ENCODE peak calls at places on chromosomes 11 and 22, in nine cellular contexts. One of them, this sample, is unnamed.

GRCh38 chr11:68413591-68413999 is 47.0 kb upstream of the PPP6R3 start:
- DNase-seq in NCI-H2081: no peak
- DNase-seq in GOT3: no peak
- DNase-seq in lung: no peak
- DNase-seq in T-cell: no peak
- DNase-seq in OCI-M1: no peak
- DNase-seq in CD8-positive, alpha-beta memory T cell: no peak
- DNase-seq in HuH-7: no peak
- DNase-seq in iris pigment epithelial cell: no peak
- DNase-seq in this sample: no peak

GRCh38 chr11:1628506-1629325 is 859 bp upstream of the KRTAP5-5 start:
- DNase-seq in HuH-7: peak
- DNase-seq in CD8-positive, alpha-beta memory T cell: peak
- DNase-seq in OCI-M1: peak
- DNase-seq in GOT3: no peak
- DNase-seq in lung: no peak
- DNase-seq in T-cell: peak
- DNase-seq in NCI-H2081: no peak
- DNase-seq in iris pigment epithelial cell: peak
- DNase-seq in this sample: peak

GRCh38 chr11:68039526-68040086 is 781 bp downstream of the TCIRG1 start:
- DNase-seq in GOT3: no peak
- DNase-seq in T-cell: no peak
- DNase-seq in CD8-positive, alpha-beta memory T cell: no peak
- DNase-seq in iris pigment epithelial cell: no peak
- DNase-seq in lung: no peak
- DNase-seq in NCI-H2081: no peak
- DNase-seq in OCI-M1: no peak
- DNase-seq in HuH-7: peak
- DNase-seq in this sample: no peak

GRCh38 chr11:44138286-44138685 is 42.8 kb downstream of the EXT2 start:
- DNase-seq in GOT3: no peak
- DNase-seq in CD8-positive, alpha-beta memory T cell: no peak
- DNase-seq in OCI-M1: no peak
- DNase-seq in HuH-7: no peak
- DNase-seq in NCI-H2081: no peak
- DNase-seq in iris pigment epithelial cell: peak
- DNase-seq in lung: no peak
- DNase-seq in T-cell: no peak
- DNase-seq in this sample: no peak

GRCh38 chr11:19422257-19422656 is 181.5 kb upstream of the E2F8 start:
- DNase-seq in lung: no peak
- DNase-seq in T-cell: no peak
- DNase-seq in iris pigment epithelial cell: no peak
- DNase-seq in GOT3: no peak
- DNase-seq in NCI-H2081: no peak
- DNase-seq in CD8-positive, alpha-beta memory T cell: no peak
- DNase-seq in HuH-7: no peak
- DNase-seq in OCI-M1: no peak
- DNase-seq in this sample: no peak

GRCh38 chr11:112345708-112346107 is 85.0 kb upstream of the PLET1 start:
- DNase-seq in T-cell: no peak
- DNase-seq in CD8-positive, alpha-beta memory T cell: no peak
- DNase-seq in lung: no peak
- DNase-seq in iris pigment epithelial cell: no peak
- DNase-seq in OCI-M1: no peak
- DNase-seq in NCI-H2081: no peak
- DNase-seq in GOT3: no peak
- DNase-seq in HuH-7: peak
- DNase-seq in this sample: peak

GRCh38 chr11:27864046-27865025 is 164.1 kb upstream of the BDNF start:
- DNase-seq in CD8-positive, alpha-beta memory T cell: no peak
- DNase-seq in T-cell: no peak
- DNase-seq in GOT3: no peak
- DNase-seq in NCI-H2081: no peak
- DNase-seq in lung: no peak
- DNase-seq in OCI-M1: no peak
- DNase-seq in HuH-7: no peak
- DNase-seq in iris pigment epithelial cell: no peak
- DNase-seq in this sample: no peak

GRCh38 chr11:65606876-65607613 is 7.0 kb downstream of the MAP3K11 start:
- DNase-seq in GOT3: no peak
- DNase-seq in NCI-H2081: peak
- DNase-seq in HuH-7: no peak
- DNase-seq in CD8-positive, alpha-beta memory T cell: no peak
- DNase-seq in iris pigment epithelial cell: peak
- DNase-seq in OCI-M1: no peak
- DNase-seq in T-cell: no peak
- DNase-seq in lung: peak
- DNase-seq in this sample: peak

GRCh38 chr11:58058276-58059010 is 27.7 kb downstream of the OR6Q1 start:
- DNase-seq in GOT3: no peak
- DNase-seq in HuH-7: no peak
- DNase-seq in T-cell: no peak
- DNase-seq in CD8-positive, alpha-beta memory T cell: no peak
- DNase-seq in NCI-H2081: peak
- DNase-seq in lung: no peak
- DNase-seq in iris pigment epithelial cell: no peak
- DNase-seq in OCI-M1: no peak
- DNase-seq in this sample: peak

GRCh38 chr11:44409558-44410236 is 99.8 kb upstream of the ALX4 start:
- DNase-seq in HuH-7: no peak
- DNase-seq in CD8-positive, alpha-beta memory T cell: no peak
- DNase-seq in OCI-M1: no peak
- DNase-seq in GOT3: no peak
- DNase-seq in lung: no peak
- DNase-seq in iris pigment epithelial cell: no peak
- DNase-seq in NCI-H2081: no peak
- DNase-seq in T-cell: no peak
- DNase-seq in this sample: no peak

GRCh38 chr11:118635642-118636041 is 28.2 kb downstream of the PHLDB1 start:
- DNase-seq in OCI-M1: no peak
- DNase-seq in HuH-7: no peak
- DNase-seq in GOT3: no peak
- DNase-seq in iris pigment epithelial cell: no peak
- DNase-seq in lung: no peak
- DNase-seq in CD8-positive, alpha-beta memory T cell: no peak
- DNase-seq in T-cell: no peak
- DNase-seq in NCI-H2081: no peak
- DNase-seq in this sample: no peak

GRCh38 chr11:6194065-6194581 is 4.9 kb upstream of the OR52W1 start:
- DNase-seq in T-cell: no peak
- DNase-seq in lung: no peak
- DNase-seq in CD8-positive, alpha-beta memory T cell: no peak
- DNase-seq in NCI-H2081: no peak
- DNase-seq in HuH-7: no peak
- DNase-seq in GOT3: no peak
- DNase-seq in OCI-M1: peak
- DNase-seq in iris pigment epithelial cell: no peak
- DNase-seq in this sample: no peak

GRCh38 chr22:41178425-41178975 is 26.6 kb upstream of the L3MBTL2 start:
- DNase-seq in lung: no peak
- DNase-seq in iris pigment epithelial cell: no peak
- DNase-seq in GOT3: no peak
- DNase-seq in T-cell: no peak
- DNase-seq in CD8-positive, alpha-beta memory T cell: no peak
- DNase-seq in HuH-7: no peak
- DNase-seq in OCI-M1: no peak
- DNase-seq in NCI-H2081: no peak
- DNase-seq in this sample: no peak

GRCh38 chr11:1368966-1369365 is 20.8 kb upstream of the BRSK2 start:
- DNase-seq in GOT3: no peak
- DNase-seq in HuH-7: no peak
- DNase-seq in T-cell: no peak
- DNase-seq in CD8-positive, alpha-beta memory T cell: no peak
- DNase-seq in lung: no peak
- DNase-seq in iris pigment epithelial cell: no peak
- DNase-seq in NCI-H2081: no peak
- DNase-seq in OCI-M1: no peak
- DNase-seq in this sample: no peak

GRCh38 chr11:69958308-69958707 is 119.8 kb upstream of the ANO1 start:
- DNase-seq in T-cell: no peak
- DNase-seq in iris pigment epithelial cell: peak
- DNase-seq in GOT3: no peak
- DNase-seq in HuH-7: no peak
- DNase-seq in lung: no peak
- DNase-seq in NCI-H2081: no peak
- DNase-seq in OCI-M1: peak
- DNase-seq in CD8-positive, alpha-beta memory T cell: no peak
- DNase-seq in this sample: no peak

GRCh38 chr11:69355346-69355940 is 61.5 kb downstream of the MYEOV start:
- DNase-seq in GOT3: no peak
- DNase-seq in NCI-H2081: no peak
- DNase-seq in OCI-M1: no peak
- DNase-seq in T-cell: no peak
- DNase-seq in iris pigment epithelial cell: no peak
- DNase-seq in lung: no peak
- DNase-seq in CD8-positive, alpha-beta memory T cell: no peak
- DNase-seq in HuH-7: no peak
- DNase-seq in this sample: no peak

GRCh38 chr11:84260862-84261261 is 974.7 kb upstream of the CCDC90B start:
- DNase-seq in lung: no peak
- DNase-seq in iris pigment epithelial cell: no peak
- DNase-seq in HuH-7: no peak
- DNase-seq in NCI-H2081: no peak
- DNase-seq in OCI-M1: no peak
- DNase-seq in CD8-positive, alpha-beta memory T cell: no peak
- DNase-seq in T-cell: no peak
- DNase-seq in GOT3: no peak
- DNase-seq in this sample: no peak

GRCh38 chr22:40289991-40290459 is 56.3 kb upstream of the ADSL start:
- DNase-seq in T-cell: peak
- DNase-seq in GOT3: no peak
- DNase-seq in OCI-M1: no peak
- DNase-seq in lung: peak
- DNase-seq in iris pigment epithelial cell: no peak
- DNase-seq in CD8-positive, alpha-beta memory T cell: peak
- DNase-seq in NCI-H2081: no peak
- DNase-seq in HuH-7: no peak
- DNase-seq in this sample: no peak

GRCh38 chr11:119758291-119758690 is 29.3 kb upstream of the NECTIN1 start:
- DNase-seq in NCI-H2081: no peak
- DNase-seq in HuH-7: no peak
- DNase-seq in OCI-M1: no peak
- DNase-seq in lung: no peak
- DNase-seq in iris pigment epithelial cell: peak
- DNase-seq in GOT3: no peak
- DNase-seq in T-cell: no peak
- DNase-seq in CD8-positive, alpha-beta memory T cell: no peak
- DNase-seq in this sample: no peak

GRCh38 chr11:18203723-18204122 is 31.1 kb downstream of the MRGPRX4 start:
- DNase-seq in GOT3: no peak
- DNase-seq in OCI-M1: peak
- DNase-seq in lung: no peak
- DNase-seq in iris pigment epithelial cell: peak
- DNase-seq in CD8-positive, alpha-beta memory T cell: no peak
- DNase-seq in T-cell: no peak
- DNase-seq in HuH-7: peak
- DNase-seq in NCI-H2081: no peak
- DNase-seq in this sample: peak

GRCh38 chr22:38422615-38423511 is 32.1 kb downstream of the KCNJ4 start:
- DNase-seq in iris pigment epithelial cell: no peak
- DNase-seq in lung: no peak
- DNase-seq in CD8-positive, alpha-beta memory T cell: no peak
- DNase-seq in OCI-M1: no peak
- DNase-seq in T-cell: no peak
- DNase-seq in HuH-7: no peak
- DNase-seq in NCI-H2081: no peak
- DNase-seq in GOT3: no peak
- DNase-seq in this sample: no peak

GRCh38 chr11:100876826-100877545 is 189.9 kb downstream of the ARHGAP42 start:
- DNase-seq in T-cell: no peak
- DNase-seq in lung: no peak
- DNase-seq in HuH-7: no peak
- DNase-seq in CD8-positive, alpha-beta memory T cell: no peak
- DNase-seq in OCI-M1: peak
- DNase-seq in NCI-H2081: no peak
- DNase-seq in GOT3: no peak
- DNase-seq in iris pigment epithelial cell: peak
- DNase-seq in this sample: peak

GRCh38 chr11:69463181-69463891 is 18.1 kb upstream of the LINC01488 start:
- DNase-seq in GOT3: no peak
- DNase-seq in T-cell: no peak
- DNase-seq in NCI-H2081: no peak
- DNase-seq in lung: no peak
- DNase-seq in OCI-M1: no peak
- DNase-seq in CD8-positive, alpha-beta memory T cell: no peak
- DNase-seq in iris pigment epithelial cell: peak
- DNase-seq in HuH-7: no peak
- DNase-seq in this sample: peak

GRCh38 chr11:119491753-119492455 is 68.9 kb upstream of the THY1 start:
- DNase-seq in lung: no peak
- DNase-seq in HuH-7: no peak
- DNase-seq in T-cell: no peak
- DNase-seq in CD8-positive, alpha-beta memory T cell: no peak
- DNase-seq in OCI-M1: peak
- DNase-seq in GOT3: no peak
- DNase-seq in iris pigment epithelial cell: peak
- DNase-seq in NCI-H2081: peak
- DNase-seq in this sample: no peak

GRCh38 chr22:50640857-50641647 is 13.1 kb upstream of the ARSA start:
- DNase-seq in lung: no peak
- DNase-seq in NCI-H2081: no peak
- DNase-seq in CD8-positive, alpha-beta memory T cell: no peak
- DNase-seq in GOT3: no peak
- DNase-seq in T-cell: no peak
- DNase-seq in OCI-M1: no peak
- DNase-seq in HuH-7: no peak
- DNase-seq in iris pigment epithelial cell: no peak
- DNase-seq in this sample: no peak

GRCh38 chr11:102111787-102112653 is 1.8 kb downstream of the YAP1 start:
- DNase-seq in lung: no peak
- DNase-seq in T-cell: peak
- DNase-seq in NCI-H2081: no peak
- DNase-seq in HuH-7: peak
- DNase-seq in CD8-positive, alpha-beta memory T cell: no peak
- DNase-seq in OCI-M1: no peak
- DNase-seq in iris pigment epithelial cell: peak
- DNase-seq in GOT3: no peak
- DNase-seq in this sample: peak

GRCh38 chr22:45036154-45036553 is 26.3 kb upstream of the PHF21B start:
- DNase-seq in lung: no peak
- DNase-seq in T-cell: no peak
- DNase-seq in HuH-7: no peak
- DNase-seq in OCI-M1: no peak
- DNase-seq in NCI-H2081: no peak
- DNase-seq in CD8-positive, alpha-beta memory T cell: no peak
- DNase-seq in GOT3: no peak
- DNase-seq in iris pigment epithelial cell: no peak
- DNase-seq in this sample: peak

GRCh38 chr11:64747961-64748715 is 4.2 kb upstream of the RASGRP2 start:
- DNase-seq in OCI-M1: no peak
- DNase-seq in CD8-positive, alpha-beta memory T cell: no peak
- DNase-seq in T-cell: no peak
- DNase-seq in lung: no peak
- DNase-seq in iris pigment epithelial cell: peak
- DNase-seq in HuH-7: no peak
- DNase-seq in GOT3: no peak
- DNase-seq in NCI-H2081: no peak
- DNase-seq in this sample: no peak

This sample was measured in SJCRH30.